ENCODE peak calls at places on chromosomes 7 and 10, in seven cellular contexts. One of them, this sample, is unnamed.

GRCh38 chr7:102201576-102201975 is 85.1 kb upstream of the SH2B2 start:
- DNase-seq in prostate gland: no peak
- DNase-seq in neuronal stem cell: no peak
- DNase-seq in DMS153: no peak
- DNase-seq in iPS-NIHi11: no peak
- DNase-seq in CD8-positive, alpha-beta memory T cell: no peak
- DNase-seq in colonic mucosa: no peak
- DNase-seq in this sample: no peak

GRCh38 chr10:77049896-77050295 is 587.7 kb downstream of the KCNMA1 start:
- DNase-seq in prostate gland: no peak
- DNase-seq in neuronal stem cell: no peak
- DNase-seq in DMS153: no peak
- DNase-seq in iPS-NIHi11: no peak
- DNase-seq in CD8-positive, alpha-beta memory T cell: no peak
- DNase-seq in colonic mucosa: no peak
- DNase-seq in this sample: no peak

GRCh38 chr10:69885379-69886156 is 83.9 kb downstream of the COL13A1 start:
- DNase-seq in prostate gland: no peak
- DNase-seq in neuronal stem cell: no peak
- DNase-seq in DMS153: no peak
- DNase-seq in iPS-NIHi11: peak; percentile 59
- DNase-seq in CD8-positive, alpha-beta memory T cell: no peak
- DNase-seq in colonic mucosa: no peak
- DNase-seq in this sample: no peak

GRCh38 chr7:29490094-29490607 is 73.5 kb upstream of the PRR15 start:
- DNase-seq in prostate gland: no peak
- DNase-seq in neuronal stem cell: no peak
- DNase-seq in DMS153: no peak
- DNase-seq in iPS-NIHi11: no peak
- DNase-seq in CD8-positive, alpha-beta memory T cell: no peak
- DNase-seq in colonic mucosa: no peak
- DNase-seq in this sample: no peak

GRCh38 chr7:16801111-16801542 is 3.7 kb downstream of the AGR2 start:
- DNase-seq in prostate gland: no peak
- DNase-seq in neuronal stem cell: peak; percentile 21
- DNase-seq in DMS153: no peak
- DNase-seq in iPS-NIHi11: peak; percentile 50
- DNase-seq in CD8-positive, alpha-beta memory T cell: no peak
- DNase-seq in colonic mucosa: no peak
- DNase-seq in this sample: no peak

GRCh38 chr7:24840543-24840942 is 83.3 kb upstream of the GSDME start:
- DNase-seq in prostate gland: no peak
- DNase-seq in neuronal stem cell: no peak
- DNase-seq in DMS153: no peak
- DNase-seq in iPS-NIHi11: no peak
- DNase-seq in CD8-positive, alpha-beta memory T cell: no peak
- DNase-seq in colonic mucosa: no peak
- DNase-seq in this sample: no peak

GRCh38 chr10:24428410-24428782 is 219.5 kb downstream of the KIAA1217 start:
- DNase-seq in prostate gland: no peak
- DNase-seq in neuronal stem cell: no peak
- DNase-seq in DMS153: no peak
- DNase-seq in iPS-NIHi11: no peak
- DNase-seq in CD8-positive, alpha-beta memory T cell: no peak
- DNase-seq in colonic mucosa: no peak
- DNase-seq in this sample: no peak

GRCh38 chr7:42314696-42315095 is 77.7 kb upstream of the GLI3 start:
- DNase-seq in prostate gland: no peak
- DNase-seq in neuronal stem cell: no peak
- DNase-seq in DMS153: no peak
- DNase-seq in iPS-NIHi11: no peak
- DNase-seq in CD8-positive, alpha-beta memory T cell: no peak
- DNase-seq in colonic mucosa: no peak
- DNase-seq in this sample: no peak

GRCh38 chr10:93068411-93069244 is 5.1 kb upstream of the CYP26A1 start:
- DNase-seq in prostate gland: no peak
- DNase-seq in neuronal stem cell: no peak
- DNase-seq in DMS153: no peak
- DNase-seq in iPS-NIHi11: peak; percentile 63
- DNase-seq in CD8-positive, alpha-beta memory T cell: no peak
- DNase-seq in colonic mucosa: no peak
- DNase-seq in this sample: peak; percentile 76

GRCh38 chr10:77139746-77140145 is 497.9 kb downstream of the KCNMA1 start:
- DNase-seq in prostate gland: no peak
- DNase-seq in neuronal stem cell: no peak
- DNase-seq in DMS153: no peak
- DNase-seq in iPS-NIHi11: no peak
- DNase-seq in CD8-positive, alpha-beta memory T cell: no peak
- DNase-seq in colonic mucosa: no peak
- DNase-seq in this sample: no peak

GRCh38 chr7:134442441-134443220 is 16.3 kb downstream of the AKR1B1 start:
- DNase-seq in prostate gland: no peak
- DNase-seq in neuronal stem cell: no peak
- DNase-seq in DMS153: no peak
- DNase-seq in iPS-NIHi11: no peak
- DNase-seq in CD8-positive, alpha-beta memory T cell: no peak
- DNase-seq in colonic mucosa: no peak
- DNase-seq in this sample: no peak